ENCODE peak calls at places on chromosomes 7 and 10, in four cellular contexts. I is Caki2; W is activated T-cell treated with anti-CD3 and anti-CD28 coated beads for 1 hour; B is stimulated activated CD8-positive, alpha-beta memory T cell treated with anti-CD3 and anti-CD28 coated beads, Interleukin-4, amount 100 ng/mL, for 1 hour. E is an unnamed sample.

GRCh38 chr10:36224431-36224985 is 582.4 kb upstream of the FZD8 start:
- DNase-seq in I (no peak), W (no peak), B (no peak), E (no peak)

GRCh38 chr10:79048639-79049550 is 19.9 kb upstream of the ZMIZ1 start:
- DNase-seq in I (no peak), W (no peak), B (no peak), E (no peak)

GRCh38 chr10:132065491-132066105 is at the start of gene JAKMIP3:
- DNase-seq in I (peak), W (no peak), B (no peak), E (no peak)

GRCh38 chr7:148623586-148624282 is 33.2 kb downstream of the C7orf33 start:
- DNase-seq in I (no peak), W (no peak), B (no peak), E (no peak)

GRCh38 chr10:92567952-92568600 is 5.8 kb downstream of the IDE start:
- DNase-seq in I (peak), W (no peak), B (no peak), E (no peak)

GRCh38 chr10:22258471-22258870 is 40.7 kb upstream of the EBLN1 start:
- DNase-seq in I (no peak), W (no peak), B (no peak), E (no peak)

GRCh38 chr10:68900427-68901105 is 549 bp upstream of the DDX50 start:
- DNase-seq in I (no peak), W (no peak), B (no peak), E (no peak)

GRCh38 chr10:73625004-73625883 is 16.0 kb downstream of the MYOZ1 start:
- DNase-seq in I (peak), W (no peak), B (no peak), E (no peak)

GRCh38 chr10:690227-691161 is 1.0 kb upstream of the DIP2C start:
- DNase-seq in I (no peak), W (no peak), B (no peak), E (no peak)

GRCh38 chr10:124943301-124944092 is 1.6 kb downstream of the ZRANB1 start:
- DNase-seq in I (no peak), W (no peak), B (no peak), E (no peak)

GRCh38 chr10:49350856-49351532 is 44.9 kb downstream of the DRGX start:
- DNase-seq in I (no peak), W (no peak), B (no peak), E (no peak)

GRCh38 chr7:112714917-112715316 is 75.3 kb downstream of the TMEM168 start:
- DNase-seq in I (no peak), W (no peak), B (no peak), E (no peak)

GRCh38 chr10:94677691-94678090 is 5.8 kb upstream of the CYP2C18 start:
- DNase-seq in I (no peak), W (no peak), B (no peak), E (no peak)

GRCh38 chr7:100486111-100486636 is 2.4 kb downstream of the NYAP1 start:
- DNase-seq in I (no peak), W (no peak), B (no peak), E (no peak)

GRCh38 chr7:89757910-89758309 is 396.4 kb upstream of the STEAP1 start:
- DNase-seq in I (no peak), W (no peak), B (no peak), E (no peak)

GRCh38 chr7:111174476-111174875 is 83.5 kb downstream of the LRRN3 start:
- DNase-seq in I (no peak), W (no peak), B (no peak), E (no peak)

GRCh38 chr10:22682237-22683192 is 31.9 kb downstream of the PIP4K2A start:
- DNase-seq in I (peak), W (peak), B (peak), E (peak)

GRCh38 chr7:74583630-74584029 is 73.9 kb upstream of the GTF2I start:
- DNase-seq in I (no peak), W (no peak), B (no peak), E (no peak)

GRCh38 chr10:31116226-31116625 is 84.6 kb upstream of the ZNF438 start:
- DNase-seq in I (no peak), W (no peak), B (no peak), E (no peak)

GRCh38 chr10:11454958-11455566 is 156.4 kb downstream of the USP6NL start:
- DNase-seq in I (no peak), W (no peak), B (no peak), E (no peak)

GRCh38 chr10:130472236-130472635 is 336.0 kb downstream of the GLRX3 start:
- DNase-seq in I (no peak), W (no peak), B (no peak), E (no peak)

GRCh38 chr10:90350122-90350521 is 507.7 kb downstream of the HTR7 start:
- DNase-seq in I (no peak), W (no peak), B (no peak), E (no peak)